ENCODE peak calls at places on chromosomes 1 and 21, in five cellular contexts. M, C, K, J and S are unnamed samples.

GRCh38 chr21:29656504-29657227 is 283.1 kb downstream of the GRIK1 start:
- DNase-seq in M (no peak), K (peak; percentile 86), J (no peak), C (no peak), S (peak; percentile 66)

GRCh38 chr1:53657256-53657805 is 81.6 kb downstream of the GLIS1 start:
- DNase-seq in M (no peak), J (no peak), C (no peak), K (no peak), S (no peak)

GRCh38 chr1:59733443-59734141 is 81.2 kb upstream of the HOOK1 start:
- DNase-seq in M (no peak), K (no peak), J (no peak), C (no peak), S (no peak)

GRCh38 chr1:223355699-223356098 is 8.3 kb downstream of the SUSD4 start:
- DNase-seq in M (no peak), C (no peak), J (no peak), K (no peak), S (no peak)

GRCh38 chr1:64223329-64224151 is 20.1 kb downstream of the UBE2U start:
- DNase-seq in K (peak; percentile 91), C (no peak), M (no peak), J (no peak), S (peak; percentile 75)

GRCh38 chr1:108972941-108973340 is 9.7 kb upstream of the CLCC1 start:
- DNase-seq in K (no peak), M (no peak), J (no peak), C (no peak), S (no peak)

GRCh38 chr21:27831821-27832569 is 865.1 kb upstream of the ADAMTS5 start:
- DNase-seq in J (no peak), C (no peak), K (peak; percentile 23), M (no peak), S (no peak)

GRCh38 chr1:76230894-76231293 is 156.3 kb downstream of the ST6GALNAC3 start:
- DNase-seq in M (peak; percentile 94), K (no peak), C (no peak), J (no peak), S (no peak)

GRCh38 chr21:20971296-20971921 is 26.8 kb upstream of the NCAM2 start:
- DNase-seq in C (no peak), M (peak; percentile 65), K (peak; percentile 68), J (no peak), S (peak; percentile 25)

GRCh38 chr1:77280962-77281361 is 857 bp upstream of the AK5 start:
- DNase-seq in K (no peak), C (no peak), J (no peak), M (no peak), S (no peak)
- H3K4me3 ChIP-seq in K (no peak overlapping the region), C (no peak overlapping the region), J (no peak overlapping the region), M (no peak overlapping the region), S (no peak overlapping the region)

GRCh38 chr1:40664167-40664537 is 1.3 kb downstream of the RIMS3 start:
- DNase-seq in K (no peak), M (no peak), J (no peak), C (no peak), S (no peak)
- H3K4me3 ChIP-seq in K (no peak overlapping the region), M (no peak overlapping the region), J (no peak overlapping the region), C (no peak overlapping the region), S (no peak overlapping the region)

GRCh38 chr1:182086620-182087019 is 25.1 kb upstream of the ZNF648 start:
- DNase-seq in K (no peak), C (no peak), J (no peak), M (no peak), S (no peak)

GRCh38 chr1:182085726-182086125 is 24.2 kb upstream of the ZNF648 start:
- DNase-seq in K (no peak), C (no peak), M (no peak), J (no peak), S (no peak)

GRCh38 chr1:182086136-182086535 is 24.6 kb upstream of the ZNF648 start:
- DNase-seq in M (no peak), K (no peak), J (no peak), C (no peak), S (no peak)

GRCh38 chr1:182084487-182085316 is 23.2 kb upstream of the ZNF648 start:
- DNase-seq in C (peak; percentile 82), K (peak; percentile 70), M (peak; percentile 95), J (peak; percentile 95), S (peak; percentile 18)

DNA sequence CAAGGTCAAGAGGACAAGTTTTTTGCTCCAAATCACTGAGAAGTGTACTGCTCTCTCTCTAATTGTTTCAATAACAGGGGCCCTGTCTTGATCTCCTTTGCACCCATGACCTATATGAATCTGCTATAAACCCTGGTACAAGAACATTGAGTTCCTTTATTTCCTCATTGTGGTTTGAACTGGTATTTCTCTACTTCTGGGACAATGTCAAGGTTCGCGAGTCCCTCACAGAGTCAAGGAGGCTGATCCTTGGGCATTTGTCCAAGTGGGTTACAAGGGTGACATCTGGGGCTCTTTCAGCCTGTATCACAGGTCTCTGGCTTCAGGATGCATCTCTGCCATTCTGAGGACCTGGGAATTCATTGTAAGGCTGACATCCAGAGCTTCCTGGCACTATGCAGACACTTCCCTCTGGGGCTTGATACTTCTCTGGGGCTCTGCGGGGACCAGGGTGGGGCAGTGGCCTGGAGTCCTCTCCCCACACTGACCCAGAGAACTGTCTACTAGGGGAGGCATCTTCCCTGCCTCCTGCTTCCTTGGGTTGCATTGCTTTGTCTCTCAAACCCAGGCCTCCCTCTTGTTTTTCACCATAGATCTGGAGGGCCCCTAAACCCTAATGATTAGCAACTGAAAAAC is 22.5 kb upstream of the ZNF648 start:
- DNase-seq in C (no peak), K (no peak), J (no peak), M (no peak), S (no peak)
- H3K4me3 ChIP-seq in C (no peak overlapping the region), K (no peak overlapping the region), J (no peak overlapping the region), M (no peak overlapping the region), S (no peak overlapping the region)

GRCh38 chr1:115467790-115468189 is 129.7 kb upstream of the NGF start:
- DNase-seq in J (no peak), M (no peak), K (no peak), C (no peak), S (no peak)

GRCh38 chr1:115469703-115470476 is 131.8 kb upstream of the NGF start:
- DNase-seq in K (peak; percentile 50), J (peak; percentile 59), C (peak; percentile 30), M (peak; percentile 54), S (no peak)

GRCh38 chr1:115465802-115466363 is 127.8 kb upstream of the NGF start:
- DNase-seq in M (no peak), J (peak; percentile 57), C (no peak), K (no peak), S (no peak)

GRCh38 chr1:115466433-115466832 is 128.4 kb upstream of the NGF start:
- DNase-seq in J (peak; percentile 50), K (no peak), C (no peak), M (no peak), S (no peak)

GRCh38 chr1:115467196-115467595 is 129.1 kb upstream of the NGF start:
- DNase-seq in C (no peak), M (no peak), J (peak; percentile 32), K (no peak), S (no peak)
- H3K4me3 ChIP-seq in C (no peak overlapping the region), M (no peak overlapping the region), J (no peak overlapping the region), K (no peak overlapping the region), S (no peak overlapping the region)

DNA sequence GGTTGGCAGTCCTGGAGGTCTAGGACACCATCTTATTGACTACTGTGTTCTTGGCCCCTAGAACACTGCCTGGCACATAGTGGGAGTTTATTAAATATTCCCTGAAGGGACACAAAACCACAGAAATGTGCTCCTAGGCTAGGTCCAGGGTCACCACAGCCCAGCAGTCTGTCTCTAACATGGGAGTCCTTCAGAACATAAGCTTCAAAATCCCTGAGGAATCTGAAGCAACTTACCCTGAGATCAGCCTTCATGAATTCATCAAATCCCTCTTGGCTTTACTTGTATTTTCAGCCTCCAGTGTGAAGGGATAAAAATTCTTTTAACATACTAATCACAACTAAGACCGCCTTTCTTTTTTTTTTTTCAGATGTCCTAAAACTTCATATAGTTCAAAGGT is 32.7 kb upstream of the BCAR3 start:
- DNase-seq in C (no peak), J (no peak), K (no peak), M (no peak), S (no peak)
- H3K4me3 ChIP-seq in C (no peak overlapping the region), J (no peak overlapping the region), K (no peak overlapping the region), M (no peak overlapping the region), S (no peak overlapping the region)

DNA sequence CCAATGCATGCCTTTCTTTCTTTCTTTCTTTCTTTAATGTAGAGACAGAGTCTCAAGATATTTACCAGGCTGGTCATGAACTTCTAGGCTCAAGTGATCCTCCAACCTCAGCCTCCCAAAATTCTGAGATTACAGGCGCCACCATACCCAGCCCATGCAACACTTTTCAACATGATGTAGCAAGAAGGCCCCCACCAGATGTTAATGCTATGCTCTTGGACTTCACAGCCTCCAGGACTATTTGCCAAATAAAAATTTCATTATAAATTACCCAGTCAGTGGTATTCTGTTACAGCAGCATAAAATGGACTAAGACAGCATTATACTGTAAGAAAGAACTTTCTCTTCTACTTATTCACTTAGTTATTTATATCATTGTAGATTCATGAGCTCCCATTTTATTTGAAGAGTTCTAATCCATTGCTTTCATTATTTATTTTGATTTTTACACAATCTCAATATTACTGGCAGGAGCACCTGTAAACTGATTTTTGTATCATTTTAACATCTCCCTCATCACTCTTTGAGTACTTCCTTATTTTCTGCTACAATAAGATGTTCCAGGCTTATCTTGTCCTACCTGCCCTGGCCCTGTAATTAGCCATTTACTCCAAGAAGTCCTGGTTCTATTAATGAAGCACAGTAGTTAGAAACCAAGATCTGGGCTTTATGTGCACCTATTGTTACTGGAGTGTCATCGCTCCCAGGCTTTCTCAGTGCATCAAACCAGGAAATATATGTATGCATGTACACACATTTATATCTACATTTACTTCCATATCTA is 4.8 kb upstream of the RCSD1 start:
- DNase-seq in K (no peak), J (no peak), C (no peak), M (no peak), S (no peak)
- H3K4me3 ChIP-seq in K (no peak overlapping the region), J (no peak overlapping the region), C (no peak overlapping the region), M (no peak overlapping the region), S (no peak overlapping the region)

DNA sequence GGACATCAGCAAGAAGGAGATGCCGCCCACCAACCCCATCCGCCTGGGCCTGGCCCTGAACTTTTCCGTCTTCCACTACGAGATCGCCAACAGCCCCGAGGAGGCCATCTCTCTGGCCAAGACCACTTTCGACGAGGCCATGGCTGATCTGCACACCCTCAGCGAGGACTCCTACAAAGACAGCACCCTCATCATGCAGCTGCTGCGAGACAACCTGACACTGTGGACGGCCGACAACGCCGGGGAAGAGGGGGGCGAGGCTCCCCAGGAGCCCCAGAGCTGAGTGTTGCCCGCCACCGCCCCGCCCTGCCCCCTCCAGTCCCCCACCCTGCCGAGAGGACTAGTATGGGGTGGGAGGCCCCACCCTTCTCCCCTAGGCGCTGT is 720 bp downstream of the SFN start:
- DNase-seq in C (no peak), J (no peak), K (no peak), M (no peak), S (no peak)
- H3K4me3 ChIP-seq in C (no peak overlapping the region), J (no peak overlapping the region), K (no peak overlapping the region), M (peak overlapping the region; percentile 96), S (no peak overlapping the region)